ENCODE peak calls at places on chromosome 9, in four cellular contexts. C is astrocyte, T is cardiac fibroblast, G is BJ. F is an unnamed sample.

GRCh38 chr9:130824616-130825015 is 10.4 kb upstream of the ABL1 start:
- DNase-seq in C (no peak), T (no peak), G (no peak), F (no peak)

GRCh38 chr9:94287877-94288513 is 28.9 kb downstream of the ZNF169 start:
- DNase-seq in C (no peak), T (no peak), G (no peak), F (no peak)

GRCh38 chr9:96048954-96049831 is 173.7 kb downstream of the ERCC6L2 start:
- DNase-seq in C (no peak), T (no peak), G (no peak), F (no peak)

GRCh38 chr9:109968702-109969450 is 188.9 kb downstream of the PALM2AKAP2 start:
- DNase-seq in C (no peak), T (peak), G (no peak), F (no peak)

GRCh38 chr9:81531511-81531910 is 157.8 kb downstream of the TLE1 start:
- DNase-seq in C (no peak), T (no peak), G (no peak), F (no peak)

GRCh38 chr9:14095272-14095671 is 218.7 kb downstream of the NFIB start:
- DNase-seq in C (no peak), T (no peak), G (no peak), F (no peak)

GRCh38 chr9:37591775-37592107 is 656 bp downstream of the TOMM5 start:
- DNase-seq in C (no peak), T (no peak), G (no peak), F (no peak)

GRCh38 chr9:129009584-129010141 is 18.5 kb downstream of the SH3GLB2 start:
- DNase-seq in C (no peak), T (no peak), G (no peak), F (no peak)

GRCh38 chr9:117828466-117828865 is 124.3 kb downstream of the TLR4 start:
- DNase-seq in C (no peak), T (no peak), G (no peak), F (no peak)

GRCh38 chr9:78940121-78940855 is 631.5 kb upstream of the TLE4 start:
- DNase-seq in C (no peak), T (no peak), G (no peak), F (no peak)

GRCh38 chr9:950139-950538 is 26.3 kb upstream of the DMRT3 start:
- DNase-seq in C (no peak), T (no peak), G (no peak), F (no peak)
- TF ChIP-seq CTCF in C (no peak), T (no peak), G (no peak), F (no peak)

GRCh38 chr9:27157086-27157485 is 48.1 kb downstream of the TEK start:
- DNase-seq in C (no peak), T (peak), G (no peak), F (no peak)

GRCh38 chr9:27154923-27155322 is 45.9 kb downstream of the TEK start:
- DNase-seq in C (peak), T (peak), G (peak), F (peak)

GRCh38 chr9:27160636-27161035 is 51.6 kb downstream of the TEK start:
- DNase-seq in C (no peak), T (no peak), G (no peak), F (no peak)

GRCh38 chr9:27162045-27162444 is 53.0 kb downstream of the TEK start:
- DNase-seq in C (peak), T (peak), G (peak), F (no peak)

DNA sequence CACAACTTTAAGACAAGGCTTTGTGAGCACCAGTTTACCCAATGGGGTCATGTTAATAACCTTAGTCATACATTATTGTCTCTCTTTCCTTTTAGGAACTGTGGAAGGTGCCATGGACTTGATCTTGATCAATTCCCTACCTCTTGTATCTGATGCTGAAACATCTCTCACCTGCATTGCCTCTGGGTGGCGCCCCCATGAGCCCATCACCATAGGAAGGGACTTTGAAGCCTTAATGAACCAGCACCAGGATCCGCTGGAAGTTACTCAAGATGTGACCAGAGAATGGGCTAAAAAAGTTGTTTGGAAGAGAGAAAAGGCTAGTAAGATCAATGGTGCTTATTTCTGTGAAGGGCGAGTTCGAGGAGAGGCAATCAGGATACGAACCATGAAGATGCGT is 48.7 kb downstream of the TEK start:
- DNase-seq in C (no peak), T (no peak), G (no peak), F (no peak)
- TF ChIP-seq CTCF in C (no peak), T (no peak), G (no peak), F (no peak)

DNA sequence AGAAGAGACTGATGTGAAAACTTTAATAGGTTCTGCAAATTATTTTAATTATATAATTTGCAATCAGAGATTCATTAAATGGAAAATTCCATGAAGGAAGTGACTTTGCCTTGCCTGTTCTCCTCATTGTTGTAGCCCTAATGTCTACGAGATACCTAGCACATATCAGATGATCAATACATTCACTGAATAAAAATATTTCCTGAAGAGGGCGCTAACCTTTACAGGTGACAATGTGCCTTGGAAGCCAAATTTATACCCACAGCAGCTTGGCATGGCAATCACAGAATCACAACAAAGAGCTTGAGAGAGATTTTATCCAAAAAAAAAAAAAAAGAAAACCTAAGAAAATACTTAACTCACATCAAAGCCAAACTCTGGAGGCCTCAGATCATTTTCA is 17.4 kb downstream of the HAUS6 start:
- DNase-seq in C (no peak), T (peak), G (no peak), F (no peak)
- TF ChIP-seq CTCF in C (peak), T (peak), G (peak), F (peak)

DNA sequence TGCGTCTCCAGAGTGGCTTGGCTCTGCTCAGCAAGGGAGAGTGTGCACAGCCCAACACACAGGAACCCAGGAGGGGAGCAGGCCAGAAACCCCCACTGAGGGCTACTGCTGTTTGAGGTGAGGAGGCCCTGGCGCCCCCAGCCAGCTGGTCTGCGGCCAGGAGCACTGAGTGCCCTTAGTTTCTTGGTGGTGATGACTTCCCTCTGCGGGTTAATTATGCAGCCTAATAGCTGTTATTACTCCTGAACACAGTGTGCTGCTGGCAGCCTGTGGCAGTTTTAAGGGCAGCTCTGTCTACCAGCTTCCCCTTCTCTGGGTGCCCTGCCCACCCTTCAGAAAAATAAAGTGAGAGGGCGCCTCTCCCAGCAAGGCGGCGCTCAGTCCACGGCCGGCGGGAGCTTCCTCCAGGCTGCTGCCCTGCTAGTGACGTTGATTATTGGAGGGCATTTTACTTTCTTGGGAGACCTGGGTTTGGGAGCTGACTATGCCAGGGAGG is 19.2 kb downstream of the GADD45G start:
- DNase-seq in C (no peak), T (no peak), G (no peak), F (no peak)
- TF ChIP-seq CTCF in C (no peak), T (no peak), G (no peak), F (no peak)